ENCODE peak calls at places on chromosome 1, in six cellular contexts. One of them, this sample, is unnamed.

GRCh38 chr1:200428482-200429205 is 18.8 kb upstream of the ZNF281 start:
- DNase-seq in NCI-H2081: no peak
- DNase-seq in right cardiac atrium: no peak
- DNase-seq in activated CD8-positive, alpha-beta memory T cell treated with anti-CD3 and anti-CD28 coated beads for 24 hours: no peak
- DNase-seq in fibroblast of pulmonary artery: peak
- DNase-seq in upper lobe of right lung: no peak
- DNase-seq in this sample: no peak

GRCh38 chr1:170494369-170494768 is 37.6 kb upstream of the GORAB start:
- DNase-seq in right cardiac atrium: peak
- DNase-seq in activated CD8-positive, alpha-beta memory T cell treated with anti-CD3 and anti-CD28 coated beads for 24 hours: no peak
- DNase-seq in upper lobe of right lung: no peak
- DNase-seq in fibroblast of pulmonary artery: peak
- DNase-seq in NCI-H2081: no peak
- DNase-seq in this sample: no peak

GRCh38 chr1:219567341-219567947 is 45.5 kb downstream of the ZC3H11B start:
- DNase-seq in right cardiac atrium: no peak
- DNase-seq in upper lobe of right lung: no peak
- DNase-seq in activated CD8-positive, alpha-beta memory T cell treated with anti-CD3 and anti-CD28 coated beads for 24 hours: no peak
- DNase-seq in NCI-H2081: peak
- DNase-seq in fibroblast of pulmonary artery: peak
- DNase-seq in this sample: no peak

GRCh38 chr1:152410599-152410998 is 3.5 kb downstream of the CRNN start:
- DNase-seq in fibroblast of pulmonary artery: no peak
- DNase-seq in activated CD8-positive, alpha-beta memory T cell treated with anti-CD3 and anti-CD28 coated beads for 24 hours: no peak
- DNase-seq in NCI-H2081: no peak
- DNase-seq in upper lobe of right lung: peak
- DNase-seq in right cardiac atrium: no peak
- DNase-seq in this sample: no peak

GRCh38 chr1:152185544-152186391 is 26.7 kb upstream of the RPTN start:
- DNase-seq in fibroblast of pulmonary artery: peak
- DNase-seq in NCI-H2081: peak
- DNase-seq in upper lobe of right lung: no peak
- DNase-seq in right cardiac atrium: no peak
- DNase-seq in activated CD8-positive, alpha-beta memory T cell treated with anti-CD3 and anti-CD28 coated beads for 24 hours: peak
- DNase-seq in this sample: no peak

GRCh38 chr1:88079036-88079435 is 605.0 kb upstream of the PKN2 start:
- DNase-seq in NCI-H2081: no peak
- DNase-seq in upper lobe of right lung: no peak
- DNase-seq in fibroblast of pulmonary artery: peak
- DNase-seq in right cardiac atrium: no peak
- DNase-seq in activated CD8-positive, alpha-beta memory T cell treated with anti-CD3 and anti-CD28 coated beads for 24 hours: no peak
- DNase-seq in this sample: no peak

GRCh38 chr1:16903054-16903453 is 7.3 kb downstream of the RNU1-2 start:
- DNase-seq in activated CD8-positive, alpha-beta memory T cell treated with anti-CD3 and anti-CD28 coated beads for 24 hours: no peak
- DNase-seq in NCI-H2081: no peak
- DNase-seq in fibroblast of pulmonary artery: peak
- DNase-seq in right cardiac atrium: no peak
- DNase-seq in upper lobe of right lung: no peak
- DNase-seq in this sample: no peak

GRCh38 chr1:204357551-204357950 is 2.2 kb downstream of the PLEKHA6 start:
- DNase-seq in fibroblast of pulmonary artery: peak
- DNase-seq in upper lobe of right lung: no peak
- DNase-seq in activated CD8-positive, alpha-beta memory T cell treated with anti-CD3 and anti-CD28 coated beads for 24 hours: no peak
- DNase-seq in NCI-H2081: no peak
- DNase-seq in right cardiac atrium: peak
- DNase-seq in this sample: no peak

This sample was measured in posterior vena cava.